ENCODE peak calls at places on chromosomes 4 and X, in ten cellular contexts. One of them, this sample, is unnamed. For H3K4me1, the result is how much of the 10 kb centered on the place peaks cover.

GRCh38 chr4:60992037-60992436 is 208.1 kb upstream of the ADGRL3 start:
- DNase-seq in cardiac muscle cell: no peak
- DNase-seq in neuronal stem cell: no peak
- DNase-seq in CD8-positive, alpha-beta T cell: no peak
- DNase-seq in right cardiac atrium: no peak
- DNase-seq in GM23248: no peak
- DNase-seq in lower lobe of right lung: no peak
- DNase-seq in ovary: no peak
- DNase-seq in A549: no peak
- DNase-seq in heart left ventricle: no peak
- DNase-seq in this sample: no peak

GRCh38 chr4:126850286-126850685 is 782.5 kb upstream of the INTU start:
- DNase-seq in cardiac muscle cell: peak
- DNase-seq in neuronal stem cell: no peak
- DNase-seq in CD8-positive, alpha-beta T cell: no peak
- DNase-seq in right cardiac atrium: no peak
- DNase-seq in GM23248: peak
- DNase-seq in lower lobe of right lung: no peak
- DNase-seq in ovary: no peak
- DNase-seq in A549: peak
- DNase-seq in heart left ventricle: no peak
- DNase-seq in this sample: no peak

GRCh38 chr4:62531731-62532130 is 1331.6 kb downstream of the ADGRL3 start:
- DNase-seq in cardiac muscle cell: no peak
- DNase-seq in neuronal stem cell: no peak
- DNase-seq in CD8-positive, alpha-beta T cell: no peak
- DNase-seq in right cardiac atrium: no peak
- DNase-seq in GM23248: no peak
- DNase-seq in lower lobe of right lung: no peak
- DNase-seq in ovary: no peak
- DNase-seq in A549: no peak
- DNase-seq in heart left ventricle: no peak
- DNase-seq in this sample: no peak

GRCh38 chr4:40492747-40493146 is 136.9 kb downstream of the RBM47 start:
- DNase-seq in cardiac muscle cell: peak
- DNase-seq in neuronal stem cell: no peak
- DNase-seq in CD8-positive, alpha-beta T cell: no peak
- DNase-seq in right cardiac atrium: no peak
- DNase-seq in GM23248: no peak
- DNase-seq in lower lobe of right lung: no peak
- DNase-seq in ovary: no peak
- DNase-seq in A549: no peak
- DNase-seq in heart left ventricle: no peak
- DNase-seq in this sample: no peak

GRCh38 chrX:30538271-30538670 is 39.3 kb downstream of the TASL start:
- DNase-seq in cardiac muscle cell: no peak
- DNase-seq in neuronal stem cell: no peak
- DNase-seq in CD8-positive, alpha-beta T cell: no peak
- DNase-seq in right cardiac atrium: no peak
- DNase-seq in GM23248: no peak
- DNase-seq in lower lobe of right lung: no peak
- DNase-seq in ovary: no peak
- DNase-seq in A549: no peak
- DNase-seq in heart left ventricle: no peak
- DNase-seq in this sample: no peak

GRCh38 chrX:133056341-133056740 is 40.6 kb downstream of the USP26 start:
- DNase-seq in cardiac muscle cell: no peak
- DNase-seq in neuronal stem cell: no peak
- DNase-seq in CD8-positive, alpha-beta T cell: no peak
- DNase-seq in right cardiac atrium: no peak
- DNase-seq in GM23248: no peak
- DNase-seq in lower lobe of right lung: no peak
- DNase-seq in ovary: no peak
- DNase-seq in A549: no peak
- DNase-seq in heart left ventricle: no peak
- DNase-seq in this sample: no peak

GRCh38 chr4:84366111-84366510 is 133.0 kb downstream of the NKX6-1 start:
- DNase-seq in cardiac muscle cell: no peak
- DNase-seq in neuronal stem cell: no peak
- DNase-seq in CD8-positive, alpha-beta T cell: no peak
- DNase-seq in right cardiac atrium: no peak
- DNase-seq in GM23248: peak
- DNase-seq in lower lobe of right lung: no peak
- DNase-seq in ovary: no peak
- DNase-seq in A549: no peak
- DNase-seq in heart left ventricle: no peak
- DNase-seq in this sample: no peak

GRCh38 chr4:170336238-170336775 is 246.6 kb upstream of the AADAT start:
- DNase-seq in cardiac muscle cell: no peak
- DNase-seq in neuronal stem cell: no peak
- DNase-seq in CD8-positive, alpha-beta T cell: no peak
- DNase-seq in right cardiac atrium: no peak
- DNase-seq in GM23248: no peak
- DNase-seq in lower lobe of right lung: no peak
- DNase-seq in ovary: no peak
- DNase-seq in A549: no peak
- DNase-seq in heart left ventricle: no peak
- DNase-seq in this sample: no peak

GRCh38 chrX:97685753-97686152 is 802.0 kb downstream of the RPA4 start:
- DNase-seq in cardiac muscle cell: peak
- DNase-seq in neuronal stem cell: no peak
- DNase-seq in CD8-positive, alpha-beta T cell: no peak
- DNase-seq in right cardiac atrium: no peak
- DNase-seq in GM23248: peak
- DNase-seq in lower lobe of right lung: no peak
- DNase-seq in ovary: no peak
- DNase-seq in A549: peak
- DNase-seq in heart left ventricle: no peak
- DNase-seq in this sample: peak

GRCh38 chr4:22875592-22876257 is 183.0 kb downstream of the GBA3 start:
- DNase-seq in cardiac muscle cell: no peak
- DNase-seq in neuronal stem cell: no peak
- DNase-seq in CD8-positive, alpha-beta T cell: no peak
- DNase-seq in right cardiac atrium: no peak
- DNase-seq in GM23248: no peak
- DNase-seq in lower lobe of right lung: no peak
- DNase-seq in ovary: no peak
- DNase-seq in A549: no peak
- DNase-seq in heart left ventricle: no peak
- DNase-seq in this sample: no peak

GRCh38 chr4:16692493-16692892 is 206.0 kb downstream of the LDB2 start:
- DNase-seq in cardiac muscle cell: no peak
- DNase-seq in neuronal stem cell: no peak
- DNase-seq in CD8-positive, alpha-beta T cell: no peak
- DNase-seq in right cardiac atrium: no peak
- DNase-seq in GM23248: peak
- DNase-seq in lower lobe of right lung: no peak
- DNase-seq in ovary: no peak
- DNase-seq in A549: no peak
- DNase-seq in heart left ventricle: no peak
- DNase-seq in this sample: no peak

GRCh38 chrX:152901816-152902501 is 4.1 kb downstream of the ZNF185 start:
- DNase-seq in cardiac muscle cell: no peak
- DNase-seq in neuronal stem cell: no peak
- DNase-seq in CD8-positive, alpha-beta T cell: no peak
- DNase-seq in right cardiac atrium: no peak
- DNase-seq in GM23248: no peak
- DNase-seq in lower lobe of right lung: no peak
- DNase-seq in ovary: no peak
- DNase-seq in A549: no peak
- DNase-seq in heart left ventricle: no peak
- DNase-seq in this sample: no peak

GRCh38 chr4:107125496-107125895 is 89.4 kb upstream of the DKK2 start:
- DNase-seq in cardiac muscle cell: no peak
- DNase-seq in neuronal stem cell: no peak
- DNase-seq in CD8-positive, alpha-beta T cell: no peak
- DNase-seq in right cardiac atrium: no peak
- DNase-seq in GM23248: peak
- DNase-seq in lower lobe of right lung: no peak
- DNase-seq in ovary: no peak
- DNase-seq in A549: no peak
- DNase-seq in heart left ventricle: no peak
- DNase-seq in this sample: no peak

GRCh38 chr4:150828159-150828558 is 186.9 kb downstream of the LRBA start:
- DNase-seq in cardiac muscle cell: no peak
- DNase-seq in neuronal stem cell: no peak
- DNase-seq in CD8-positive, alpha-beta T cell: peak
- DNase-seq in right cardiac atrium: no peak
- DNase-seq in GM23248: no peak
- DNase-seq in lower lobe of right lung: no peak
- DNase-seq in ovary: no peak
- DNase-seq in A549: no peak
- DNase-seq in heart left ventricle: no peak
- DNase-seq in this sample: peak

DNA sequence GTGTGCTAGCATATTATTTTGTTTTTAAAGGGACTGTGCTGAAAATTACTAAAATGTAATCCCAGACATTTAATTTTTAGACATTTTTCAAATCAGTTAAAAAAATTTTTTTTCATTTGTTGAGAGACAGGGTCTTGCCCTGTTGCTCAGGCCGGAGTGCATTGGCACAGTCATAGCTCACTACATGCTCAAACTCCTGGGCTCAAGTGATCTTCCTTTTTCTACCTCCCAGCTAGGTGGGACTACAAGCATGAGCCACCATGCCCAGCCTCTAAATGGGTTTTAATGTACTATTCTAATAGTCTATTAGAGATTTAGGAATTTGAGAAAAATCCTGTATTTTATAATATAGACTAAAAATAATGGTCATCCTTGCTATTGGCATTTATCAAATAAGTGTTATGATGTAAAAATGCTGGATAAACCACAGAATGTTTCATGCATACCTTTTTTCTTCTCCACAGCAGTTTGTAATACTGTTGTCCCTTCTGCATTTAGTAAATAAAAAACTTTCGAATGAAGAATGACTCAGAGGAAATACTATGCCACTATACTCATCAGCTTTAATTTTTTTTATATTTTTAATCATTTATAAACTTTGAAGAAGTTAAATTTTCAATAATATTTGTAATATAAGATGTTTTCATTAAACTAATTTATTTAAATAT is 29.8 kb downstream of the CPEB2 start:
- DNase-seq in cardiac muscle cell: no peak
- DNase-seq in neuronal stem cell: no peak
- DNase-seq in CD8-positive, alpha-beta T cell: no peak
- DNase-seq in right cardiac atrium: no peak
- DNase-seq in GM23248: peak
- DNase-seq in lower lobe of right lung: no peak
- DNase-seq in ovary: no peak
- DNase-seq in A549: no peak
- DNase-seq in heart left ventricle: no peak
- DNase-seq in this sample: no peak
- H3K4me1 ChIP-seq in cardiac muscle cell: under half
- H3K4me1 ChIP-seq in neuronal stem cell: under half
- H3K4me1 ChIP-seq in CD8-positive, alpha-beta T cell: under half
- H3K4me1 ChIP-seq in right cardiac atrium: under half
- H3K4me1 ChIP-seq in GM23248: half or more
- H3K4me1 ChIP-seq in lower lobe of right lung: under half
- H3K4me1 ChIP-seq in ovary: under half
- H3K4me1 ChIP-seq in A549: half or more
- H3K4me1 ChIP-seq in heart left ventricle: half or more
- H3K4me1 ChIP-seq in this sample: under half

DNA sequence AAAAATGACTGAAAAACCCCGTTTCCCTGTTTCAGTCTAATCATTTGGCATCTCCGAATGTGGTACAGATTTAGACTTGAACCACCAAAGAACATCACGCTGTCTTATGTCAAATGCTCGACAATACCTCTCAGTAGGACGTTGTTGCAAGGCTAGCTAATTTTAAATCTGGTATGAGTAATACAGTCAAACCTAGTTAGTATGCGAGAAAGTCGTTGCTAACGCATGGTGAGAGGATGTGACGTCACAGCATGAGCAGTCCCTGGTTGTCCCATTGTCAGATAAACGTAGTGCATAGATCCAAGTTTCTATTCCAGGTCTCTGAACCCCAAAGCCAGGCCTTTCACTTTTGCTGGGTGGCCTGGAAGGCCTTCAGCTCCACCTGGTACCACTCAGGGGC is 44.7 kb downstream of the SETD7 start:
- DNase-seq in cardiac muscle cell: peak
- DNase-seq in neuronal stem cell: no peak
- DNase-seq in CD8-positive, alpha-beta T cell: no peak
- DNase-seq in right cardiac atrium: no peak
- DNase-seq in GM23248: no peak
- DNase-seq in lower lobe of right lung: no peak
- DNase-seq in ovary: no peak
- DNase-seq in A549: no peak
- DNase-seq in heart left ventricle: no peak
- DNase-seq in this sample: no peak
- H3K4me1 ChIP-seq in cardiac muscle cell: under half
- H3K4me1 ChIP-seq in neuronal stem cell: under half
- H3K4me1 ChIP-seq in CD8-positive, alpha-beta T cell: under half
- H3K4me1 ChIP-seq in right cardiac atrium: under half
- H3K4me1 ChIP-seq in GM23248: under half
- H3K4me1 ChIP-seq in lower lobe of right lung: under half
- H3K4me1 ChIP-seq in ovary: under half
- H3K4me1 ChIP-seq in A549: under half
- H3K4me1 ChIP-seq in heart left ventricle: under half
- H3K4me1 ChIP-seq in this sample: under half

DNA sequence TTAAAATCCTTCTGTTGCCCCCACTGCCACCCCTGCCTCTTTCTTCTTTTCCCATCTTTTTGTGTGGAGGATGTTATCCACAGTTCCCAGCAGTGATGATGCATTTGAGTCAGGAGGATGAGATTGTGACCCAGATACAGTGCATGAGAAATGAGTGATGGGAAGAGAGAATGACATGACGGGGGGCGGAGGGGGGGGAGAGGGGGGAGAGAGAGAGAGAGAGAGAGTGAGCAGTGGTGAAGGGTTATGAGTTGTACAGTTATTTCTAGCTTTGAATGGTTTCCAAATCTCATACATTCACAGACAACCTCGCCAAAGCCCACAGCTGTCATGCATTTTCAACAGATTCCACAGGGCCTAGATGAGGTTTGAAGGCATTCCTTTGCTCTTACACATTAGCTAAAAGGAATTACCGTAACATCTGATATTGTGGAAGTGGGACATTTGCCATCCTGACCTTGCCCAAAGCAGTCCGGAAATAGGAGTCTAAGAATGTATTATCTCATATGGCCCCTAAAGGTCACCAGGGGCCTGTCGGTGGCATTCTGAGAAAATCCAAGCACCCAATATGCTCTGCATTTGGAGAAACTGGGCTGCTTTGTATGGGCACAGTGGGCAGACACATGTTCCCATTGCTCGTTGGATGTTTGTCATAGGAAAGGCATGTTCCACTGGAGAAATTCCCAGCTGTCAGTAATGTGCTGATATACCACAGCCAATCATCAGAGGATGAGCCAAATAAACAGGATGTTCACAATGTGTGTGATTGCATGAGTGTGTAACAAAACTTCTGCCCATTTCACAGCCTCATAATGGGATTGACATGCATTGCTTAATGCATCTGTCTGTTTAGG is 435.8 kb downstream of the SPRY1 start:
- DNase-seq in cardiac muscle cell: peak
- DNase-seq in neuronal stem cell: no peak
- DNase-seq in CD8-positive, alpha-beta T cell: no peak
- DNase-seq in right cardiac atrium: peak
- DNase-seq in GM23248: peak
- DNase-seq in lower lobe of right lung: no peak
- DNase-seq in ovary: peak
- DNase-seq in A549: no peak
- DNase-seq in heart left ventricle: peak
- DNase-seq in this sample: peak
- H3K4me1 ChIP-seq in cardiac muscle cell: under half
- H3K4me1 ChIP-seq in neuronal stem cell: under half
- H3K4me1 ChIP-seq in CD8-positive, alpha-beta T cell: under half
- H3K4me1 ChIP-seq in right cardiac atrium: under half
- H3K4me1 ChIP-seq in GM23248: under half
- H3K4me1 ChIP-seq in lower lobe of right lung: under half
- H3K4me1 ChIP-seq in ovary: under half
- H3K4me1 ChIP-seq in A549: under half
- H3K4me1 ChIP-seq in heart left ventricle: under half
- H3K4me1 ChIP-seq in this sample: under half

GRCh38 chrX:128992107-128992971 is 531.0 kb downstream of the SMARCA1 start:
- DNase-seq in cardiac muscle cell: no peak
- DNase-seq in neuronal stem cell: no peak
- DNase-seq in CD8-positive, alpha-beta T cell: no peak
- DNase-seq in right cardiac atrium: no peak
- DNase-seq in GM23248: no peak
- DNase-seq in lower lobe of right lung: no peak
- DNase-seq in ovary: no peak
- DNase-seq in A549: no peak
- DNase-seq in heart left ventricle: no peak
- DNase-seq in this sample: no peak
- H3K4me1 ChIP-seq in cardiac muscle cell: under half
- H3K4me1 ChIP-seq in neuronal stem cell: under half
- H3K4me1 ChIP-seq in CD8-positive, alpha-beta T cell: under half
- H3K4me1 ChIP-seq in right cardiac atrium: under half
- H3K4me1 ChIP-seq in GM23248: under half
- H3K4me1 ChIP-seq in lower lobe of right lung: under half
- H3K4me1 ChIP-seq in ovary: under half
- H3K4me1 ChIP-seq in A549: under half
- H3K4me1 ChIP-seq in heart left ventricle: under half
- H3K4me1 ChIP-seq in this sample: under half

This sample was measured in small intestine.